ENCODE peak calls at places on chromosome 5, in six cellular contexts. One of them, this sample, is unnamed.
A peak's percentile ranks its signal among the peaks of the same experiment; 100 is the strongest.

GRCh38 chr5:17436766-17437221 is 61.2 kb upstream of the TAF11L2 start:
- DNase-seq in NCI-H1930: no peak
- DNase-seq in CD8-positive, alpha-beta memory T cell: no peak
- DNase-seq in NCI-H2081: no peak
- DNase-seq in stimulated activated CD4-positive, alpha-beta T cell treated with anti-CD3 and anti-CD28 coated beads, TNF-alpha, amount 100 ng/mL, for 24 hours: no peak
- DNase-seq in right cardiac atrium: no peak
- DNase-seq in this sample: no peak

GRCh38 chr5:72122619-72123018 is 15.3 kb downstream of the MAP1B start:
- DNase-seq in CD8-positive, alpha-beta memory T cell: no peak
- DNase-seq in right cardiac atrium: no peak
- DNase-seq in NCI-H1930: no peak
- DNase-seq in stimulated activated CD4-positive, alpha-beta T cell treated with anti-CD3 and anti-CD28 coated beads, TNF-alpha, amount 100 ng/mL, for 24 hours: no peak
- DNase-seq in NCI-H2081: no peak
- DNase-seq in this sample: no peak

GRCh38 chr5:76938177-76938576 is 14.7 kb upstream of the CRHBP start:
- DNase-seq in right cardiac atrium: no peak
- DNase-seq in stimulated activated CD4-positive, alpha-beta T cell treated with anti-CD3 and anti-CD28 coated beads, TNF-alpha, amount 100 ng/mL, for 24 hours: no peak
- DNase-seq in NCI-H1930: no peak
- DNase-seq in CD8-positive, alpha-beta memory T cell: no peak
- DNase-seq in NCI-H2081: no peak
- DNase-seq in this sample: no peak

GRCh38 chr5:17148481-17148880 is 69.0 kb upstream of the BASP1 start:
- DNase-seq in CD8-positive, alpha-beta memory T cell: no peak
- DNase-seq in right cardiac atrium: no peak
- DNase-seq in NCI-H1930: no peak
- DNase-seq in NCI-H2081: no peak
- DNase-seq in stimulated activated CD4-positive, alpha-beta T cell treated with anti-CD3 and anti-CD28 coated beads, TNF-alpha, amount 100 ng/mL, for 24 hours: no peak
- DNase-seq in this sample: no peak

GRCh38 chr5:67206381-67207328 is 10.1 kb upstream of the CD180 start:
- DNase-seq in NCI-H2081: no peak
- DNase-seq in CD8-positive, alpha-beta memory T cell: peak; percentile 73
- DNase-seq in right cardiac atrium: no peak
- DNase-seq in NCI-H1930: no peak
- DNase-seq in stimulated activated CD4-positive, alpha-beta T cell treated with anti-CD3 and anti-CD28 coated beads, TNF-alpha, amount 100 ng/mL, for 24 hours: peak; percentile 79
- DNase-seq in this sample: peak; percentile 69

GRCh38 chr5:6576861-6577501 is 55.9 kb downstream of the NSUN2 start:
- DNase-seq in stimulated activated CD4-positive, alpha-beta T cell treated with anti-CD3 and anti-CD28 coated beads, TNF-alpha, amount 100 ng/mL, for 24 hours: no peak
- DNase-seq in CD8-positive, alpha-beta memory T cell: no peak
- DNase-seq in right cardiac atrium: no peak
- DNase-seq in NCI-H2081: peak; percentile 76
- DNase-seq in NCI-H1930: peak; percentile 60
- DNase-seq in this sample: peak; percentile 69

GRCh38 chr5:92409131-92409530 is 1026.0 kb upstream of the ARRDC3 start:
- DNase-seq in CD8-positive, alpha-beta memory T cell: no peak
- DNase-seq in stimulated activated CD4-positive, alpha-beta T cell treated with anti-CD3 and anti-CD28 coated beads, TNF-alpha, amount 100 ng/mL, for 24 hours: no peak
- DNase-seq in NCI-H2081: no peak
- DNase-seq in NCI-H1930: no peak
- DNase-seq in right cardiac atrium: no peak
- DNase-seq in this sample: no peak

GRCh38 chr5:39783756-39784421 is 359.1 kb upstream of the DAB2 start:
- DNase-seq in NCI-H2081: no peak
- DNase-seq in right cardiac atrium: no peak
- DNase-seq in CD8-positive, alpha-beta memory T cell: no peak
- DNase-seq in NCI-H1930: no peak
- DNase-seq in stimulated activated CD4-positive, alpha-beta T cell treated with anti-CD3 and anti-CD28 coated beads, TNF-alpha, amount 100 ng/mL, for 24 hours: no peak
- DNase-seq in this sample: no peak

GRCh38 chr5:39399135-39400036 is 25.4 kb downstream of the DAB2 start:
- DNase-seq in stimulated activated CD4-positive, alpha-beta T cell treated with anti-CD3 and anti-CD28 coated beads, TNF-alpha, amount 100 ng/mL, for 24 hours: no peak
- DNase-seq in right cardiac atrium: no peak
- DNase-seq in NCI-H2081: no peak
- DNase-seq in CD8-positive, alpha-beta memory T cell: no peak
- DNase-seq in NCI-H1930: no peak
- DNase-seq in this sample: peak; percentile 54

GRCh38 chr5:150080696-150081435 is 5.5 kb downstream of the CSF1R start:
- DNase-seq in NCI-H1930: no peak
- DNase-seq in right cardiac atrium: no peak
- DNase-seq in stimulated activated CD4-positive, alpha-beta T cell treated with anti-CD3 and anti-CD28 coated beads, TNF-alpha, amount 100 ng/mL, for 24 hours: no peak
- DNase-seq in NCI-H2081: no peak
- DNase-seq in CD8-positive, alpha-beta memory T cell: no peak
- DNase-seq in this sample: no peak

GRCh38 chr5:116401546-116401945 is 173.1 kb downstream of the SEMA6A start:
- DNase-seq in NCI-H1930: no peak
- DNase-seq in right cardiac atrium: no peak
- DNase-seq in NCI-H2081: no peak
- DNase-seq in stimulated activated CD4-positive, alpha-beta T cell treated with anti-CD3 and anti-CD28 coated beads, TNF-alpha, amount 100 ng/mL, for 24 hours: no peak
- DNase-seq in CD8-positive, alpha-beta memory T cell: no peak
- DNase-seq in this sample: no peak

GRCh38 chr5:36744678-36745659 is 131.6 kb upstream of the NIPBL start:
- DNase-seq in NCI-H2081: peak; percentile 84
- DNase-seq in stimulated activated CD4-positive, alpha-beta T cell treated with anti-CD3 and anti-CD28 coated beads, TNF-alpha, amount 100 ng/mL, for 24 hours: no peak
- DNase-seq in right cardiac atrium: peak; percentile 82
- DNase-seq in CD8-positive, alpha-beta memory T cell: no peak
- DNase-seq in NCI-H1930: peak; percentile 49
- DNase-seq in this sample: peak; percentile 83

GRCh38 chr5:123545506-123545905 is 33.5 kb downstream of the CSNK1G3 start:
- DNase-seq in CD8-positive, alpha-beta memory T cell: no peak
- DNase-seq in NCI-H1930: no peak
- DNase-seq in right cardiac atrium: no peak
- DNase-seq in stimulated activated CD4-positive, alpha-beta T cell treated with anti-CD3 and anti-CD28 coated beads, TNF-alpha, amount 100 ng/mL, for 24 hours: no peak
- DNase-seq in NCI-H2081: no peak
- DNase-seq in this sample: no peak

GRCh38 chr5:156476704-156477103 is 149.7 kb downstream of the SGCD start:
- DNase-seq in NCI-H1930: no peak
- DNase-seq in stimulated activated CD4-positive, alpha-beta T cell treated with anti-CD3 and anti-CD28 coated beads, TNF-alpha, amount 100 ng/mL, for 24 hours: no peak
- DNase-seq in CD8-positive, alpha-beta memory T cell: no peak
- DNase-seq in right cardiac atrium: no peak
- DNase-seq in NCI-H2081: no peak
- DNase-seq in this sample: no peak

GRCh38 chr5:93088566-93088965 is 492.5 kb downstream of the NR2F1-AS1 start:
- DNase-seq in NCI-H2081: no peak
- DNase-seq in NCI-H1930: no peak
- DNase-seq in right cardiac atrium: no peak
- DNase-seq in CD8-positive, alpha-beta memory T cell: no peak
- DNase-seq in stimulated activated CD4-positive, alpha-beta T cell treated with anti-CD3 and anti-CD28 coated beads, TNF-alpha, amount 100 ng/mL, for 24 hours: no peak
- DNase-seq in this sample: no peak

GRCh38 chr5:139482050-139482889 is at the start of gene STING1:
- DNase-seq in stimulated activated CD4-positive, alpha-beta T cell treated with anti-CD3 and anti-CD28 coated beads, TNF-alpha, amount 100 ng/mL, for 24 hours: no peak
- DNase-seq in NCI-H2081: peak; percentile 11
- DNase-seq in CD8-positive, alpha-beta memory T cell: peak; percentile 60
- DNase-seq in NCI-H1930: no peak
- DNase-seq in right cardiac atrium: peak; percentile 90
- DNase-seq in this sample: peak; percentile 87

GRCh38 chr5:758698-759053 is 25.9 kb downstream of the ZDHHC11B start:
- DNase-seq in NCI-H1930: no peak
- DNase-seq in NCI-H2081: no peak
- DNase-seq in right cardiac atrium: peak; percentile 71
- DNase-seq in CD8-positive, alpha-beta memory T cell: no peak
- DNase-seq in stimulated activated CD4-positive, alpha-beta T cell treated with anti-CD3 and anti-CD28 coated beads, TNF-alpha, amount 100 ng/mL, for 24 hours: no peak
- DNase-seq in this sample: peak; percentile 2

GRCh38 chr5:1299511-1299850 is 4.6 kb upstream of the TERT start:
- DNase-seq in NCI-H2081: no peak
- DNase-seq in NCI-H1930: no peak
- DNase-seq in stimulated activated CD4-positive, alpha-beta T cell treated with anti-CD3 and anti-CD28 coated beads, TNF-alpha, amount 100 ng/mL, for 24 hours: no peak
- DNase-seq in right cardiac atrium: peak; percentile 29
- DNase-seq in CD8-positive, alpha-beta memory T cell: no peak
- DNase-seq in this sample: no peak

GRCh38 chr5:113170707-113171106 is 194.1 kb downstream of the DCP2 start:
- DNase-seq in CD8-positive, alpha-beta memory T cell: no peak
- DNase-seq in NCI-H1930: no peak
- DNase-seq in stimulated activated CD4-positive, alpha-beta T cell treated with anti-CD3 and anti-CD28 coated beads, TNF-alpha, amount 100 ng/mL, for 24 hours: no peak
- DNase-seq in right cardiac atrium: no peak
- DNase-seq in NCI-H2081: no peak
- DNase-seq in this sample: no peak

GRCh38 chr5:139746691-139747582 is 48.7 kb upstream of the PSD2 start:
- DNase-seq in NCI-H2081: no peak
- DNase-seq in NCI-H1930: no peak
- DNase-seq in CD8-positive, alpha-beta memory T cell: peak; percentile 73
- DNase-seq in stimulated activated CD4-positive, alpha-beta T cell treated with anti-CD3 and anti-CD28 coated beads, TNF-alpha, amount 100 ng/mL, for 24 hours: peak; percentile 47
- DNase-seq in right cardiac atrium: no peak
- DNase-seq in this sample: no peak

GRCh38 chr5:149434162-149435014 is 55.3 kb upstream of the IL17B start:
- DNase-seq in stimulated activated CD4-positive, alpha-beta T cell treated with anti-CD3 and anti-CD28 coated beads, TNF-alpha, amount 100 ng/mL, for 24 hours: peak; percentile 20
- DNase-seq in NCI-H1930: no peak
- DNase-seq in NCI-H2081: no peak
- DNase-seq in right cardiac atrium: peak; percentile 81
- DNase-seq in CD8-positive, alpha-beta memory T cell: peak; percentile 17
- DNase-seq in this sample: peak; percentile 66

GRCh38 chr5:160271396-160271795 is 41.0 kb downstream of the CCNJL start:
- DNase-seq in NCI-H1930: no peak
- DNase-seq in NCI-H2081: peak; percentile 72
- DNase-seq in stimulated activated CD4-positive, alpha-beta T cell treated with anti-CD3 and anti-CD28 coated beads, TNF-alpha, amount 100 ng/mL, for 24 hours: no peak
- DNase-seq in CD8-positive, alpha-beta memory T cell: no peak
- DNase-seq in right cardiac atrium: no peak
- DNase-seq in this sample: no peak

GRCh38 chr5:39755452-39755851 is 330.7 kb upstream of the DAB2 start:
- DNase-seq in NCI-H1930: no peak
- DNase-seq in NCI-H2081: no peak
- DNase-seq in right cardiac atrium: no peak
- DNase-seq in CD8-positive, alpha-beta memory T cell: no peak
- DNase-seq in stimulated activated CD4-positive, alpha-beta T cell treated with anti-CD3 and anti-CD28 coated beads, TNF-alpha, amount 100 ng/mL, for 24 hours: no peak
- DNase-seq in this sample: no peak

GRCh38 chr5:148999741-149000140 is 63.1 kb downstream of the SH3TC2 start:
- DNase-seq in CD8-positive, alpha-beta memory T cell: no peak
- DNase-seq in NCI-H2081: no peak
- DNase-seq in right cardiac atrium: no peak
- DNase-seq in NCI-H1930: no peak
- DNase-seq in stimulated activated CD4-positive, alpha-beta T cell treated with anti-CD3 and anti-CD28 coated beads, TNF-alpha, amount 100 ng/mL, for 24 hours: no peak
- DNase-seq in this sample: no peak

GRCh38 chr5:171201285-171201684 is 107.8 kb upstream of the TLX3 start:
- DNase-seq in stimulated activated CD4-positive, alpha-beta T cell treated with anti-CD3 and anti-CD28 coated beads, TNF-alpha, amount 100 ng/mL, for 24 hours: no peak
- DNase-seq in NCI-H2081: peak; percentile 76
- DNase-seq in right cardiac atrium: no peak
- DNase-seq in NCI-H1930: peak; percentile 75
- DNase-seq in CD8-positive, alpha-beta memory T cell: no peak
- DNase-seq in this sample: no peak

GRCh38 chr5:115461506-115462290 is 82.9 kb downstream of the FEM1C start:
- DNase-seq in CD8-positive, alpha-beta memory T cell: no peak
- DNase-seq in right cardiac atrium: no peak
- DNase-seq in stimulated activated CD4-positive, alpha-beta T cell treated with anti-CD3 and anti-CD28 coated beads, TNF-alpha, amount 100 ng/mL, for 24 hours: no peak
- DNase-seq in NCI-H1930: no peak
- DNase-seq in NCI-H2081: no peak
- DNase-seq in this sample: peak; percentile 48

GRCh38 chr5:52638732-52639131 is 149.0 kb upstream of the ITGA1 start:
- DNase-seq in NCI-H2081: no peak
- DNase-seq in CD8-positive, alpha-beta memory T cell: no peak
- DNase-seq in right cardiac atrium: no peak
- DNase-seq in NCI-H1930: no peak
- DNase-seq in stimulated activated CD4-positive, alpha-beta T cell treated with anti-CD3 and anti-CD28 coated beads, TNF-alpha, amount 100 ng/mL, for 24 hours: no peak
- DNase-seq in this sample: no peak

GRCh38 chr5:77312411-77312810 is 101.9 kb downstream of the PDE8B start:
- DNase-seq in right cardiac atrium: no peak
- DNase-seq in NCI-H2081: no peak
- DNase-seq in CD8-positive, alpha-beta memory T cell: no peak
- DNase-seq in stimulated activated CD4-positive, alpha-beta T cell treated with anti-CD3 and anti-CD28 coated beads, TNF-alpha, amount 100 ng/mL, for 24 hours: no peak
- DNase-seq in NCI-H1930: no peak
- DNase-seq in this sample: no peak

GRCh38 chr5:149129181-149129580 is 12.1 kb upstream of the ABLIM3 start:
- DNase-seq in CD8-positive, alpha-beta memory T cell: no peak
- DNase-seq in right cardiac atrium: no peak
- DNase-seq in stimulated activated CD4-positive, alpha-beta T cell treated with anti-CD3 and anti-CD28 coated beads, TNF-alpha, amount 100 ng/mL, for 24 hours: no peak
- DNase-seq in NCI-H2081: no peak
- DNase-seq in NCI-H1930: no peak
- DNase-seq in this sample: no peak

GRCh38 chr5:88355490-88356050 is 86.9 kb upstream of the TMEM161B start:
- DNase-seq in right cardiac atrium: no peak
- DNase-seq in NCI-H1930: no peak
- DNase-seq in CD8-positive, alpha-beta memory T cell: no peak
- DNase-seq in NCI-H2081: no peak
- DNase-seq in stimulated activated CD4-positive, alpha-beta T cell treated with anti-CD3 and anti-CD28 coated beads, TNF-alpha, amount 100 ng/mL, for 24 hours: no peak
- DNase-seq in this sample: no peak

GRCh38 chr5:83516361-83516760 is 44.8 kb downstream of the VCAN start:
- DNase-seq in NCI-H1930: no peak
- DNase-seq in CD8-positive, alpha-beta memory T cell: no peak
- DNase-seq in stimulated activated CD4-positive, alpha-beta T cell treated with anti-CD3 and anti-CD28 coated beads, TNF-alpha, amount 100 ng/mL, for 24 hours: no peak
- DNase-seq in NCI-H2081: no peak
- DNase-seq in right cardiac atrium: no peak
- DNase-seq in this sample: no peak

GRCh38 chr5:175598774-175599173 is 59.1 kb upstream of the HRH2 start:
- DNase-seq in right cardiac atrium: no peak
- DNase-seq in NCI-H1930: no peak
- DNase-seq in NCI-H2081: no peak
- DNase-seq in CD8-positive, alpha-beta memory T cell: no peak
- DNase-seq in stimulated activated CD4-positive, alpha-beta T cell treated with anti-CD3 and anti-CD28 coated beads, TNF-alpha, amount 100 ng/mL, for 24 hours: no peak
- DNase-seq in this sample: no peak

GRCh38 chr5:113293613-113294340 is 141.0 kb downstream of the TSSK1B start:
- DNase-seq in CD8-positive, alpha-beta memory T cell: no peak
- DNase-seq in stimulated activated CD4-positive, alpha-beta T cell treated with anti-CD3 and anti-CD28 coated beads, TNF-alpha, amount 100 ng/mL, for 24 hours: no peak
- DNase-seq in NCI-H1930: no peak
- DNase-seq in right cardiac atrium: no peak
- DNase-seq in NCI-H2081: no peak
- DNase-seq in this sample: no peak